ENCODE peak calls at places on chromosomes 2 and 18, in seven cellular contexts. G is fibroblast of lung, H is bronchial epithelial cell, V is MM.1S, W is aorta, M is neural progenitor cell, S is mucosa of descending colon. L is an unnamed sample. For H3K36me3, the result is how much of the 10 kb centered on the place peaks cover.

GRCh38 chr2:191646612-191646902 is 31.4 kb upstream of the NABP1 start:
- DNase-seq in G (no peak), H (peak), V (no peak), W (no peak), M (no peak), S (no peak), L (no peak)

GRCh38 chr18:35588995-35589394 is 7.5 kb downstream of the GALNT1 start:
- DNase-seq in G (no peak), H (no peak), V (no peak), W (no peak), M (peak), S (no peak), L (no peak)

GRCh38 chr2:45220227-45220626 is 211.0 kb upstream of the SIX2 start:
- DNase-seq in G (peak), H (no peak), V (no peak), W (no peak), M (no peak), S (no peak), L (no peak)

GRCh38 chr2:26540977-26541376 is 63.1 kb upstream of the OTOF start:
- DNase-seq in G (no peak), H (no peak), V (no peak), W (peak), M (no peak), S (no peak), L (no peak)

GRCh38 chr18:25898965-25899364 is 191.4 kb downstream of the SS18 start:
- DNase-seq in G (no peak), H (no peak), V (no peak), W (no peak), M (no peak), S (no peak), L (no peak)

GRCh38 chr2:26701596-26701995 is 9.1 kb downstream of the KCNK3 start:
- DNase-seq in G (no peak), H (no peak), V (no peak), W (no peak), M (no peak), S (no peak), L (no peak)

GRCh38 chr2:230895536-230896345 is 29.3 kb downstream of the GPR55 start:
- DNase-seq in G (no peak), H (no peak), V (no peak), W (peak), M (no peak), S (peak), L (no peak)

GRCh38 chr2:152548996-152549395 is 168.3 kb downstream of the PRPF40A start:
- DNase-seq in G (peak), H (no peak), V (no peak), W (no peak), M (no peak), S (no peak), L (no peak)

GRCh38 chr2:147843421-147843863 is 1.4 kb upstream of the ACVR2A start:
- DNase-seq in G (no peak), H (peak), V (no peak), W (no peak), M (no peak), S (no peak), L (no peak)

GRCh38 chr18:24414349-24415003 is 12.0 kb upstream of the IMPACT start:
- DNase-seq in G (no peak), H (no peak), V (peak), W (no peak), M (no peak), S (no peak), L (no peak)

GRCh38 chr2:184157141-184157540 is 441.2 kb upstream of the ZNF804A start:
- DNase-seq in G (no peak), H (no peak), V (no peak), W (no peak), M (no peak), S (no peak), L (no peak)

GRCh38 chr2:184162426-184162825 is 435.9 kb upstream of the ZNF804A start:
- DNase-seq in G (no peak), H (no peak), V (no peak), W (no peak), M (no peak), S (no peak), L (no peak)
- H3K4me3 ChIP-seq in G (no peak), H (no peak), V (no peak), W (no peak), M (no peak), S (no peak), L (no peak)

DNA sequence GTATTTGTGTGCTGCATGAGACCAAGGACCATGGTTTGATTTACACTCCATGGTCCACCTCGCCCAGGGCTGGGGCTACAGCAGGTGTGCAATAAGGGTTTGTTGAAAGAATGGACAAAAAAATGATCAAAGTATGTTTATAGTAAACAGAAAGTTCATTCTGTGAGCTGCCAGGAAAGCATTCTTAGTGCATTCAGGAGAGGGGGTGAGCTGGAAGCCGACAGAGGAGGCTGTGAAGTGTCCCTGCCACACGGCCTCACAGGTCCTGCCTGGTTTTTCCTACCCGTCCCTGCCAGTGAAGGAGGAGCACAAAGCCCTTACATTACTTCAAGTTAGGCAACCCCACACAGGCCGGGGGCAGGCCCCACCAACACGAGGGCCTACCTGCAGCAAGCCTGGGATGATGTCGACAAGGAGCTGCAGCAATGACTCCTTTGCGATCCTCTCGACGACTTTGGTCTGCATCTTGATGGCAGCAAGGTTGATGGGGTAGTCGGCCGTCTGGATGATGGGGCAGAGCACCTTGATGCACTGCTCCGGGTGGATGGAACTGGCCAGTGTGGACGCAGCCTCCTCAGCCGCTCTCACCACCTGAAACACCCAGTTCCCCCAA is 63.2 kb upstream of the TFCP2L1 start:
- DNase-seq in G (no peak), H (no peak), V (no peak), W (no peak), M (no peak), S (no peak), L (no peak)
- H3K36me3 ChIP-seq in G (under half), H (under half), V (under half), W (under half), M (under half), S (under half), L (under half)

DNA sequence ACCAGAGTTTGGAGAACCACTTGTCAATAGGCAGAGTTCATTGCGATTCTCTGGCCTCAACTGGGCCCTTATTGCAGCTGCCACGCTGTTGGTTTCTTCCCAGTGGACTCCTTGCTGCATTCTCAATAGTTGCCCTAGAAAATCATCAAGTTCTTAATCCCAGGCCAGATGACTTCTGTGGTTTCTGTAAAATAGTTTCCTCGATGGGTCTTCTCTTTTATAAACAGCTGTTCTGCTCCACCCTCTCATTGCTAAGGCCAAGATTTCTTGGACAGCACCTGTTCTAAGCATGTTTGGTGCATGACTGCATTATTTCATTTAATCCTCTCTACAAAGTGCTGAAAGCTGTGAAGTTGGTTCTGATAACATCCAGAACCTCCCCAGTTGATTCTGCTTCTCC is 131.0 kb downstream of the BCL2L11 start:
- DNase-seq in G (no peak), H (no peak), V (no peak), W (no peak), M (no peak), S (no peak), L (no peak)
- H3K4me3 ChIP-seq in G (no peak), H (no peak), V (no peak), W (no peak), M (no peak), S (no peak), L (no peak)

DNA sequence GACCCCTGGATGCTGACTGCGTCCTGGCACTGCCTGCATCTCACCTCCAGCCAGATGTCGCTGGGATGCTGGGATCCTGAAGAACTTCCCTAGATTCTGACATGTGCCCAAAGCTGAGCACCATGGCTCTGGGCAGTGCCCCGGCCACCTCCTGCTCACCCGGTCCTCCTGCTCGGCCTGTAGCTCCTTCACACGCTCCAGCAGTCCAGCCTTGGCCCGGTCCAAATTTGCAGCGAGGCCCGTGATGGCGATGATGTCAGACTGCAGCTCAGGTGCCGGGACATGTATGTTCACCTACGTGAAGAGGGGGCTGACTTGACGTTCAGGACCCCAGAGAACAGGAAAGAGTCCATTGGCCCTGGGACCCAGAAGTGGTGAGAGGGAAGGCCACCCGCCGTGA is 46.5 kb downstream of the ANO7 start:
- DNase-seq in G (no peak), H (no peak), V (no peak), W (no peak), M (no peak), S (peak), L (no peak)
- H3K36me3 ChIP-seq in G (half or more), H (half or more), V (under half), W (under half), M (under half), S (under half), L (under half)

GRCh38 chr18:37639846-37640245 is 74.2 kb upstream of the CELF4 start:
- DNase-seq in G (no peak), H (peak), V (no peak), W (no peak), M (no peak), S (no peak), L (no peak)
- H3K4me3 ChIP-seq in G (no peak), H (no peak), V (no peak), W (no peak), M (no peak), S (no peak), L (no peak)

L was measured in kidney epithelial cell.